ENCODE peak calls at places on chromosome 1, in four cellular contexts. One of them, this sample, is unnamed.

GRCh38 chr1:206489980-206490534 is 17.3 kb upstream of the RASSF5 start:
- DNase-seq in GM12878: no peak
- DNase-seq in IMR-90: peak
- DNase-seq in K562: peak
- DNase-seq in this sample: peak

GRCh38 chr1:21893046-21893805 is 43.9 kb downstream of the HSPG2 start:
- DNase-seq in GM12878: no peak
- DNase-seq in IMR-90: no peak
- DNase-seq in K562: no peak
- DNase-seq in this sample: no peak

GRCh38 chr1:224357626-224358124 is 996 bp downstream of the CNIH4 start:
- DNase-seq in GM12878: no peak
- DNase-seq in IMR-90: peak
- DNase-seq in K562: peak
- DNase-seq in this sample: peak

GRCh38 chr1:89808429-89809117 is 12.3 kb upstream of the LRRC8D start:
- DNase-seq in GM12878: no peak
- DNase-seq in IMR-90: peak
- DNase-seq in K562: no peak
- DNase-seq in this sample: peak

GRCh38 chr1:67817319-67817718 is 15.9 kb downstream of the GNG12 start:
- DNase-seq in GM12878: no peak
- DNase-seq in IMR-90: no peak
- DNase-seq in K562: no peak
- DNase-seq in this sample: no peak

GRCh38 chr1:230350208-230350921 is 75.8 kb downstream of the PGBD5 start:
- DNase-seq in GM12878: no peak
- DNase-seq in IMR-90: peak
- DNase-seq in K562: no peak
- DNase-seq in this sample: no peak

GRCh38 chr1:147504801-147505303 is 36.4 kb upstream of the BCL9 start:
- DNase-seq in GM12878: no peak
- DNase-seq in IMR-90: peak
- DNase-seq in K562: peak
- DNase-seq in this sample: no peak

GRCh38 chr1:193265716-193266115 is 79.3 kb upstream of the B3GALT2 start:
- DNase-seq in GM12878: no peak
- DNase-seq in IMR-90: no peak
- DNase-seq in K562: no peak
- DNase-seq in this sample: no peak

GRCh38 chr1:247008406-247008799 is 546 bp upstream of the ZNF695 start:
- DNase-seq in GM12878: no peak
- DNase-seq in IMR-90: no peak
- DNase-seq in K562: no peak
- DNase-seq in this sample: no peak

GRCh38 chr1:77398115-77398514 is 116.3 kb downstream of the AK5 start:
- DNase-seq in GM12878: no peak
- DNase-seq in IMR-90: no peak
- DNase-seq in K562: no peak
- DNase-seq in this sample: no peak

GRCh38 chr1:201153474-201154388 is 543 bp downstream of the TMEM9 start:
- DNase-seq in GM12878: no peak
- DNase-seq in IMR-90: peak
- DNase-seq in K562: peak
- DNase-seq in this sample: no peak

GRCh38 chr1:23544444-23545389 is 13.7 kb upstream of the E2F2 start:
- DNase-seq in GM12878: no peak
- DNase-seq in IMR-90: peak
- DNase-seq in K562: peak
- DNase-seq in this sample: peak

GRCh38 chr1:36160949-36161485 is 5.1 kb downstream of the MAP7D1 start:
- DNase-seq in GM12878: no peak
- DNase-seq in IMR-90: peak
- DNase-seq in K562: peak
- DNase-seq in this sample: peak

GRCh38 chr1:230701434-230701833 is 12.5 kb downstream of the AGT start:
- DNase-seq in GM12878: no peak
- DNase-seq in IMR-90: no peak
- DNase-seq in K562: no peak
- DNase-seq in this sample: no peak

GRCh38 chr1:156291226-156292061 is 4.0 kb downstream of the GLMP start:
- DNase-seq in GM12878: no peak
- DNase-seq in IMR-90: peak
- DNase-seq in K562: peak
- DNase-seq in this sample: peak

GRCh38 chr1:161849518-161849917 is 83.4 kb downstream of the ATF6 start:
- DNase-seq in GM12878: no peak
- DNase-seq in IMR-90: peak
- DNase-seq in K562: no peak
- DNase-seq in this sample: no peak

GRCh38 chr1:59997479-59997878 is 70.9 kb upstream of the CYP2J2 start:
- DNase-seq in GM12878: no peak
- DNase-seq in IMR-90: no peak
- DNase-seq in K562: no peak
- DNase-seq in this sample: no peak

GRCh38 chr1:154747841-154748766 is 122.0 kb downstream of the KCNN3 start:
- DNase-seq in GM12878: peak
- DNase-seq in IMR-90: no peak
- DNase-seq in K562: no peak
- DNase-seq in this sample: no peak

GRCh38 chr1:210779259-210779658 is 354.7 kb downstream of the KCNH1 start:
- DNase-seq in GM12878: no peak
- DNase-seq in IMR-90: no peak
- DNase-seq in K562: no peak
- DNase-seq in this sample: no peak

GRCh38 chr1:145988773-145989172 is 7.6 kb downstream of the TXNIP start:
- DNase-seq in GM12878: no peak
- DNase-seq in IMR-90: no peak
- DNase-seq in K562: no peak
- DNase-seq in this sample: no peak

GRCh38 chr1:33918368-33918767 is 54.5 kb downstream of the HMGB4 start:
- DNase-seq in GM12878: no peak
- DNase-seq in IMR-90: peak
- DNase-seq in K562: peak
- DNase-seq in this sample: no peak

GRCh38 chr1:208061627-208062026 is 150.7 kb upstream of the CD34 start:
- DNase-seq in GM12878: no peak
- DNase-seq in IMR-90: no peak
- DNase-seq in K562: no peak
- DNase-seq in this sample: no peak

GRCh38 chr1:84940481-84940880 is 47.5 kb upstream of the LPAR3 start:
- DNase-seq in GM12878: no peak
- DNase-seq in IMR-90: no peak
- DNase-seq in K562: no peak
- DNase-seq in this sample: no peak

GRCh38 chr1:85998105-85998504 is 158.5 kb downstream of the COL24A1 start:
- DNase-seq in GM12878: no peak
- DNase-seq in IMR-90: peak
- DNase-seq in K562: no peak
- DNase-seq in this sample: no peak

GRCh38 chr1:156993426-156994147 is 52.0 kb downstream of the ARHGEF11 start:
- DNase-seq in GM12878: no peak
- DNase-seq in IMR-90: peak
- DNase-seq in K562: peak
- DNase-seq in this sample: no peak

GRCh38 chr1:164504699-164505098 is 54.3 kb upstream of the PBX1 start:
- DNase-seq in GM12878: no peak
- DNase-seq in IMR-90: peak
- DNase-seq in K562: no peak
- DNase-seq in this sample: no peak

GRCh38 chr1:32907435-32907834 is 6.2 kb upstream of the TMEM54 start:
- DNase-seq in GM12878: no peak
- DNase-seq in IMR-90: peak
- DNase-seq in K562: no peak
- DNase-seq in this sample: no peak

GRCh38 chr1:166032901-166033371 is 133.9 kb downstream of the FAM78B start:
- DNase-seq in GM12878: no peak
- DNase-seq in IMR-90: no peak
- DNase-seq in K562: no peak
- DNase-seq in this sample: no peak

GRCh38 chr1:52111492-52111891 is 30.4 kb upstream of the ZFYVE9 start:
- DNase-seq in GM12878: no peak
- DNase-seq in IMR-90: no peak
- DNase-seq in K562: no peak
- DNase-seq in this sample: no peak

GRCh38 chr1:221439734-221440436 is 302.0 kb downstream of the DUSP10 start:
- DNase-seq in GM12878: no peak
- DNase-seq in IMR-90: peak
- DNase-seq in K562: no peak
- DNase-seq in this sample: peak

GRCh38 chr1:63322248-63322943 is at the start of gene FOXD3:
- DNase-seq in GM12878: no peak
- DNase-seq in IMR-90: peak
- DNase-seq in K562: peak
- DNase-seq in this sample: peak

GRCh38 chr1:94017155-94017829 is 103.7 kb downstream of the ABCA4 start:
- DNase-seq in GM12878: no peak
- DNase-seq in IMR-90: no peak
- DNase-seq in K562: no peak
- DNase-seq in this sample: no peak

DNA sequence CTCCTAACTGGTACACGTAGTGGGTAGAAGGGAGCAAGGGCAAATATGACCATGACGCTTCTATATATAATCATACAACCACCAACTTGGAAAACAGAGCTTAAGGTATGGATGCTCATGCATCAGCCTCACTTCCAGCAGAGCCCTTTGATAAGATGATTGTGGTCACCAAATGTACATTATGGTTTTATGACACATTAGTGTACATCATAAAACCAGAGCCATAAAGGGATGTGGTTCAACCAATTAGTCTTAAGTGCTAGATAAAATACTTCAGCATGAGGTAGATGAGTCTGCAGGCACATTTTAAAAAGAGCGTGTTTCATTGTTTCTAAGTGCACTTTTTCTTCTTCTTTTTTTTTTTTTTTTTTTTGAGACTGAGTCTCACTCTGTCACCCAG is 43.7 kb downstream of the NIBAN1 start:
- DNase-seq in GM12878: no peak
- DNase-seq in IMR-90: no peak
- DNase-seq in K562: no peak
- DNase-seq in this sample: no peak
- TF ChIP-seq ELK1 in GM12878: no peak
- TF ChIP-seq ELK1 in IMR-90: no peak
- TF ChIP-seq ELK1 in K562: no peak
- TF ChIP-seq ELK1 in this sample: no peak

GRCh38 chr1:41843378-41843777 is 75.3 kb downstream of the HIVEP3 start:
- DNase-seq in GM12878: no peak
- DNase-seq in IMR-90: peak
- DNase-seq in K562: no peak
- DNase-seq in this sample: no peak

GRCh38 chr1:41838266-41838665 is 80.5 kb downstream of the HIVEP3 start:
- DNase-seq in GM12878: no peak
- DNase-seq in IMR-90: no peak
- DNase-seq in K562: no peak
- DNase-seq in this sample: no peak

GRCh38 chr1:41837691-41838090 is 81.0 kb downstream of the HIVEP3 start:
- DNase-seq in GM12878: no peak
- DNase-seq in IMR-90: no peak
- DNase-seq in K562: no peak
- DNase-seq in this sample: no peak

GRCh38 chr1:41842282-41842681 is 76.4 kb downstream of the HIVEP3 start:
- DNase-seq in GM12878: no peak
- DNase-seq in IMR-90: no peak
- DNase-seq in K562: no peak
- DNase-seq in this sample: no peak

DNA sequence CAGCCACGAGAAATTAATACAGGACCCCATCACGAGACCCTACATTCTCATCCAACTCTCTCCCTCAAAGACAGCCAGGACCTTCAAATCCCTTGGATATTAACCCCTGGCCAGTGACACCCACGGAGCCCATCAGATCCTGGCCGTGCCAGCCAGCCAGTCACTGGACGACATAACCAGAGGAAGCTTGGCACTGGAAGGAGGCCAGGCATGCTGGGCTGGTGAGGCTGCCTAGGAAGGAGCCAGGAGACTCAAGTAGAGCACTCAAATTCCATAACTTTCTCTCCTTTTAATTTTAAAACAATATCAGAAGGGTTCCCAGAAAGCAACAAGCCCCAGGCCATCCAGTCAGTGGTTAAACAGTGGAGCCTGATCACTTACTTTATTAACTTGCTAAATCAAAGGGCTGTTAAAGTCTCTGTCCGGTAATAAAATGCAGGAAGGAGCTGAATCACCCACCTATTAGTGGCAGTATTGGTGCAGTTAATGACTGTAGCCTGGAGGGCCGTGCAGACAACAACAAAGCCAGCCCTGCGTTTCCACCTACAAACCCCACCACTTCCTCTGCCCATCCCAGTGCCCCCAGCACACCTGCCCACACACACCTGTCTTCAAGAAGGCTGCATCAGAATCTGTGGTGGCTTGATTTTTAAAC is 78.0 kb downstream of the HIVEP3 start:
- DNase-seq in GM12878: no peak
- DNase-seq in IMR-90: no peak
- DNase-seq in K562: no peak
- DNase-seq in this sample: no peak
- TF ChIP-seq RCOR1 in GM12878: no peak
- TF ChIP-seq RCOR1 in IMR-90: no peak
- TF ChIP-seq RCOR1 in K562: no peak
- TF ChIP-seq RCOR1 in this sample: no peak

GRCh38 chr1:91045284-91045683 is 23.4 kb upstream of the ZNF644 start:
- DNase-seq in GM12878: no peak
- DNase-seq in IMR-90: no peak
- DNase-seq in K562: no peak
- DNase-seq in this sample: no peak
- TF ChIP-seq ELK1 in GM12878: no peak
- TF ChIP-seq ELK1 in IMR-90: no peak
- TF ChIP-seq ELK1 in K562: no peak
- TF ChIP-seq ELK1 in this sample: no peak

GRCh38 chr1:234585333-234586055 is 24.5 kb downstream of the IRF2BP2 start:
- DNase-seq in GM12878: no peak
- DNase-seq in IMR-90: peak
- DNase-seq in K562: no peak
- DNase-seq in this sample: no peak

GRCh38 chr1:234583755-234584430 is 26.1 kb downstream of the IRF2BP2 start:
- DNase-seq in GM12878: no peak
- DNase-seq in IMR-90: no peak
- DNase-seq in K562: peak
- DNase-seq in this sample: no peak

GRCh38 chr1:234586304-234586703 is 23.7 kb downstream of the IRF2BP2 start:
- DNase-seq in GM12878: no peak
- DNase-seq in IMR-90: no peak
- DNase-seq in K562: no peak
- DNase-seq in this sample: no peak

GRCh38 chr1:234584431-234584805 is 25.6 kb downstream of the IRF2BP2 start:
- DNase-seq in GM12878: no peak
- DNase-seq in IMR-90: no peak
- DNase-seq in K562: no peak
- DNase-seq in this sample: no peak

GRCh38 chr1:234584926-234585325 is 25.1 kb downstream of the IRF2BP2 start:
- DNase-seq in GM12878: no peak
- DNase-seq in IMR-90: no peak
- DNase-seq in K562: no peak
- DNase-seq in this sample: no peak
- TF ChIP-seq RCOR1 in GM12878: no peak
- TF ChIP-seq RCOR1 in IMR-90: no peak
- TF ChIP-seq RCOR1 in K562: no peak
- TF ChIP-seq RCOR1 in this sample: no peak

This sample was measured in A549.